ENCODE peak calls at places on chromosomes 13 and 19, in ten cellular contexts. F, G, N, A, J, W, V, L, P and Q are unnamed samples.

GRCh38 chr13:43054803-43055802 is 31.7 kb downstream of the DNAJC15 start:
- DNase-seq in V (peak), J (peak), P (no peak), A (no peak), W (no peak), N (peak), F (peak), L (peak), G (no peak), Q (peak)

GRCh38 chr13:54449922-54450321 is 1421.3 kb downstream of the OLFM4 start:
- DNase-seq in P (no peak), J (no peak), A (no peak), L (no peak), N (no peak), F (no peak), V (no peak), W (no peak), G (no peak), Q (peak)

GRCh38 chr19:32558607-32559228 is 22.3 kb upstream of the PDCD5 start:
- DNase-seq in N (no peak), W (no peak), A (no peak), P (peak), V (no peak), F (no peak), J (no peak), G (no peak), L (no peak), Q (no peak)

GRCh38 chr19:35124098-35125060 is 8.8 kb downstream of the FXYD3 start:
- DNase-seq in J (peak), W (peak), G (peak), V (peak), P (no peak), N (no peak), F (peak), L (peak), A (peak), Q (peak)

GRCh38 chr13:87444135-87444534 is 227.0 kb upstream of the SLITRK5 start:
- DNase-seq in V (no peak), G (no peak), F (no peak), N (no peak), J (no peak), P (no peak), A (no peak), W (no peak), L (no peak), Q (no peak)

GRCh38 chr19:35789978-35790944 is 14.9 kb downstream of the ARHGAP33 start:
- DNase-seq in W (no peak), L (no peak), G (no peak), F (no peak), N (no peak), J (no peak), P (no peak), A (no peak), V (no peak), Q (no peak)

GRCh38 chr19:367561-367960 is 23.0 kb upstream of the MIER2 start:
- DNase-seq in N (no peak), V (no peak), W (no peak), G (no peak), A (no peak), F (no peak), P (no peak), J (no peak), L (no peak), Q (no peak)

GRCh38 chr13:46334008-46334407 is 53.0 kb downstream of the RUBCNL start:
- DNase-seq in J (no peak), W (no peak), L (no peak), F (no peak), V (no peak), P (no peak), A (no peak), N (no peak), G (no peak), Q (no peak)

GRCh38 chr19:15260939-15261338 is 28.7 kb upstream of the EPHX3 start:
- DNase-seq in N (no peak), V (no peak), J (no peak), G (no peak), L (no peak), P (no peak), W (no peak), F (peak), A (no peak), Q (no peak)

GRCh38 chr13:27783111-27783510 is 9.2 kb upstream of the GSX1 start:
- DNase-seq in V (peak), J (peak), N (peak), G (no peak), F (peak), P (no peak), L (no peak), W (no peak), A (no peak), Q (peak)

GRCh38 chr13:80338781-80339577 is 1.9 kb downstream of the SPRY2 start:
- DNase-seq in N (peak), F (peak), G (peak), P (peak), J (peak), V (peak), W (peak), A (peak), L (peak), Q (peak)

GRCh38 chr13:103471896-103472295 is 405.7 kb upstream of the SLC10A2 start:
- DNase-seq in A (no peak), J (no peak), F (no peak), P (no peak), G (no peak), W (no peak), V (no peak), N (no peak), L (no peak), Q (no peak)

GRCh38 chr13:99072356-99072755 is 94.5 kb upstream of the DOCK9 start:
- DNase-seq in A (no peak), J (no peak), G (no peak), W (no peak), F (no peak), N (no peak), L (no peak), P (no peak), V (no peak), Q (no peak)

GRCh38 chr13:107018285-107018684 is 450.3 kb upstream of the ARGLU1 start:
- DNase-seq in P (no peak), W (no peak), G (no peak), V (no peak), F (no peak), L (no peak), J (no peak), N (no peak), A (no peak), Q (no peak)

GRCh38 chr13:85277753-85278152 is 521.5 kb downstream of the SLITRK6 start:
- DNase-seq in V (peak), N (no peak), L (no peak), W (no peak), G (no peak), F (peak), P (no peak), J (peak), A (no peak), Q (peak)

GRCh38 chr19:2479556-2480194 is 3.7 kb downstream of the GADD45B start:
- DNase-seq in W (no peak), P (no peak), N (no peak), J (no peak), L (no peak), G (no peak), F (peak), V (no peak), A (no peak), Q (no peak)

GRCh38 chr19:29215322-29215845 is 2.4 kb upstream of the UQCRFS1 start:
- DNase-seq in W (no peak), J (no peak), V (no peak), G (no peak), P (no peak), L (no peak), N (no peak), F (no peak), A (no peak), Q (no peak)

GRCh38 chr13:29457299-29457698 is 138.2 kb downstream of the SLC7A1 start:
- DNase-seq in L (no peak), A (no peak), G (no peak), W (no peak), P (no peak), J (peak), F (peak), V (peak), N (no peak), Q (peak)

GRCh38 chr13:113364933-113365371 is 1.0 kb upstream of the GRTP1 start:
- DNase-seq in G (no peak), A (no peak), J (no peak), N (no peak), F (no peak), P (no peak), W (peak), V (no peak), L (peak), Q (no peak)

GRCh38 chr13:109985871-109986270 is 199.5 kb upstream of the IRS2 start:
- DNase-seq in V (peak), N (no peak), A (no peak), L (no peak), W (no peak), F (no peak), G (no peak), J (no peak), P (no peak), Q (no peak)

GRCh38 chr13:66087149-66087780 is 1142.9 kb downstream of the PCDH9 start:
- DNase-seq in N (no peak), F (peak), W (no peak), G (no peak), V (peak), J (no peak), A (no peak), L (no peak), P (no peak), Q (no peak)

GRCh38 chr13:33763021-33763420 is 54.9 kb upstream of the RFC3 start:
- DNase-seq in G (no peak), J (no peak), V (no peak), W (no peak), A (no peak), L (no peak), N (no peak), P (no peak), F (peak), Q (no peak)

GRCh38 chr13:103351035-103351828 is 285.0 kb upstream of the SLC10A2 start:
- DNase-seq in F (peak), G (no peak), P (peak), L (no peak), W (no peak), V (no peak), J (no peak), N (peak), A (no peak), Q (peak)

GRCh38 chr13:44013666-44014291 is 134.1 kb downstream of the LACC1 start:
- DNase-seq in L (no peak), A (no peak), W (no peak), F (peak), G (no peak), P (no peak), J (peak), N (no peak), V (peak), Q (peak)

GRCh38 chr13:76992548-76993001 is 694 bp downstream of the CLN5 start:
- DNase-seq in V (peak), F (peak), L (peak), P (no peak), A (peak), W (no peak), J (peak), N (peak), G (no peak), Q (peak)

GRCh38 chr19:290539-291521 is at the start of gene PLPP2:
- DNase-seq in A (peak), G (peak), F (peak), N (no peak), L (no peak), J (no peak), P (peak), W (peak), V (no peak), Q (peak)

GRCh38 chr19:34402074-34402600 is 2.1 kb upstream of the PDCD2L start:
- DNase-seq in N (no peak), P (no peak), V (no peak), G (peak), F (no peak), A (no peak), W (no peak), J (no peak), L (no peak), Q (no peak)

GRCh38 chr13:99656092-99656745 is 154.9 kb downstream of the TM9SF2 start:
- DNase-seq in F (peak), L (peak), W (peak), P (peak), A (peak), J (peak), N (peak), V (peak), G (peak), Q (peak)

DNA sequence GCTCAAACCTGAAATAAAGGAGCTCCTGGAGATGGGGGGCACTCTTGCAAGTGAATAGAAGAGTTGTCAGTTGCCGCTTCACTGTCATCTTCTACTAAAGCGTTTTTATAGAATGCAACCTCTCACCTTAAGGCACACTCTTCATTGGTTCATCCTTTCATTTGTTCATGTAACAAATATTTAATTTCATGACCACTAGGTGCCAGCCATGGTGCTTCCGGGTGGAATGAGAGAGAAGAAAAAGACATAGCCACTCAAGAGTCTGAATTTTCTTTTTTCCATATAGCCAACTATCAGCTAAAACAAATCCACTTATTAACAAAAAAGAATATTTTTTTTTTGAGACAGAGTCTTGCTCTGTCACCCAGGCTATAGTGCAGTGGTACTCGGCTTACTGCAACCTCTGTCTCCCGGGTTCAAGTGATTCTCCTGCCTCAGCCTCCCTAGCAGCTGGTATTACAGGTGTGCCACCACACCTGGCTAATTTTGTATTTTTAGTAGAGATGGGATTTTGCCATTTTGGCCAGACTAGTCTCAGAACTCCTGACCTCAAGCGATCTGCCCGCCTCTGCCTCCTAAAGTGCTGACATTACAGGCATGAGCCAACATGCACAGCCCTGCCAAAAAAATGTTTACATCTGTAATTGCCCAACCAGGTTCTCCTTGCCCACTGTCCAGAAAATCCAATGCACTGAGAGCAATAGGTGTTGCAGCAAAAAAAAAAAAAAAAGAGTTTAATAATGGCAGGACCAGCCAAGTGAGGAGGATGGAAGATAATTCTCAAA is 22.1 kb upstream of the SACS start:
- DNase-seq in A (no peak), P (no peak), N (no peak), G (no peak), J (no peak), W (no peak), L (no peak), F (no peak), V (no peak), Q (peak)
- TF ChIP-seq CTCF in A (no peak), P (no peak), N (no peak), G (no peak), J (no peak), W (no peak), L (no peak), F (no peak), V (no peak), Q (no peak)

DNA sequence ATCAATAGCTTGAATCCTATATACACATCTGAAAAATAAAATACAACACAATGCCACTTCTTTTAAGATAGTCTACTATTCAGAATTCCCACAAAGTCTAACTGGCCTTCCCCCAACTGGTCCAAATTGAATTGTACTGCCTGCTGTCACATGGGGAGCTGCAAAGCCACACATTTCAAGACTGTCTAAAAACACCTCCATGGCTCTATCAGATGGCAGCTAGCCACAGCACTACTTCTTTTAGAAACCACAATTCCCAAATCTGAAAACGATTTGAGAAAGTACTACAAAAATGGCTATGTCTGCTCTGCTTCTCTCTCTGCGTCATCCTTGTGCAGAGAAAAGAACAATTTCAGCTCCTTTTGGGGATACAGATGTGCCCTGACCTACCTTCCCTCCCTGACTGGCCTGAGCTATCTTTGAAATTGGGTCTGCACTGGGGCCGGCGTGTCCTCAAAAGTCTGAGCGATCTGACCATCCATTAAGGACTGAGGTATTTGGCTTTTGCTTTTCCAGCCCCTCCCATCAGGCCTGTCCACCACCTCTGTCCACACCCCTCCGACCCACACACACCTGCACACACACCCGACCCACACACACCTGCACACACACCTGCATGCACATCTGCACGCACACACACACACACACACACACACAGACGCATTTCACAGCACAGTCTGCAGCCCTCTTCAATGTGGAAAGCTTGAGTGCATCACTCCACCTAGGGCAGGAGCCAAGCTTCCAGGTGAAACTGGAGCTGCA is 68.6 kb upstream of the IPO5 start:
- DNase-seq in W (no peak), L (no peak), A (no peak), F (no peak), P (no peak), J (no peak), G (no peak), N (no peak), V (no peak), Q (no peak)
- H3K4me3 ChIP-seq in W (no peak), L (no peak), A (no peak), F (no peak), P (no peak), J (no peak), G (no peak), N (no peak), V (no peak), Q (no peak)

GRCh38 chr13:111345682-111346081 is 25.2 kb downstream of the TEX29 start:
- DNase-seq in P (no peak), N (no peak), L (no peak), W (no peak), F (no peak), J (no peak), V (no peak), G (no peak), A (no peak), Q (no peak)

GRCh38 chr13:111342716-111343115 is 22.3 kb downstream of the TEX29 start:
- DNase-seq in L (no peak), F (no peak), A (no peak), J (no peak), G (no peak), V (no peak), P (no peak), N (no peak), W (no peak), Q (no peak)

GRCh38 chr13:111346281-111346680 is 25.8 kb downstream of the TEX29 start:
- DNase-seq in W (no peak), F (no peak), P (no peak), G (no peak), A (no peak), L (no peak), N (no peak), J (no peak), V (no peak), Q (no peak)

GRCh38 chr13:111343186-111343805 is 22.9 kb downstream of the TEX29 start:
- DNase-seq in V (no peak), J (no peak), A (no peak), N (no peak), G (no peak), L (no peak), P (no peak), W (no peak), F (no peak), Q (no peak)

DNA sequence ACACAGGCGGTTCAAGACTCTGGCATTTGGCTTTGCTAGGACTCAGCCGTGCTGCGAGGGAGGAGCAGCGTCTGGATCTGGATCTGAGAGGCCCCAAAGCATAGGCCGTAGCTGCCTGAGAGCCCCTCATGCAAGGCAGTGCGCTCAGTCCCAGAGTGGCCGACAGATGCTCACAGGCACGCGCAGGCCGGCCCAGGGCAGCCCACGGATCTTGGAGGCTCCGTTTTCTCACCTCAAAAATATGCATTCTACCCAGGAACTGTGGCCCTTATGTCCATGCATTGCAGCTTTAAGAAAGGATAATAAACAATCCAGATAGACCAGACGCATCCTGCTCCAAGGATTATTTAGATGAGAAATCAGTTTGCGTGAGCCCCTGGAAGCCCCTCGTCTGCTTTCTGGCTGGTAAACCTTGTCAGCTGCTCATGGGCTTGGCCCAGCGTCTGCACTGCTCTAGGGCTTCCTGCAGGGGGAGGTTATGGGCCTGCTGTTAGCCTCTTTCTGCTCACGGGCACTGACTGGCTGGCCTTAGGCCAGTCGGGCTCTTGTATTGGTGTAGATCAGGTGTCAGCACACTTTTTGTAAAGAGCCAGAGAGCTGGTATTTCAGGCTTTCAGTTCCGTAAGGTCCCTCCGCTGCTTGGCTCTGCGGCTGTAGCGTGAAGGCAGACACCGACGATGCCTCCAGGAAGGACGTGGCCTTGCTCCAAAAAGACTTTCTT is 24.2 kb downstream of the TEX29 start:
- DNase-seq in J (no peak), F (peak), G (peak), N (peak), L (no peak), A (no peak), V (peak), P (peak), W (no peak), Q (peak)
- TF ChIP-seq CTCF in J (no peak), F (peak), G (no peak), N (peak), L (no peak), A (no peak), V (peak), P (peak), W (no peak), Q (peak)

GRCh38 chr19:38735257-38735686 is 9.0 kb downstream of the CAPN12 start:
- DNase-seq in A (peak), F (no peak), L (peak), V (no peak), J (no peak), N (peak), G (peak), P (peak), W (peak), Q (peak)

GRCh38 chr19:38736036-38736412 is 8.2 kb downstream of the CAPN12 start:
- DNase-seq in V (no peak), N (peak), W (peak), G (peak), J (no peak), F (no peak), P (peak), L (peak), A (peak), Q (peak)

GRCh38 chr19:38736413-38737280 is 7.6 kb downstream of the CAPN12 start:
- DNase-seq in V (no peak), N (peak), J (no peak), W (no peak), L (peak), A (peak), F (no peak), G (peak), P (peak), Q (peak)

GRCh38 chr19:38737921-38738731 is 6.1 kb downstream of the CAPN12 start:
- DNase-seq in J (no peak), A (no peak), W (no peak), V (no peak), L (no peak), F (no peak), G (no peak), P (no peak), N (no peak), Q (no peak)

DNA sequence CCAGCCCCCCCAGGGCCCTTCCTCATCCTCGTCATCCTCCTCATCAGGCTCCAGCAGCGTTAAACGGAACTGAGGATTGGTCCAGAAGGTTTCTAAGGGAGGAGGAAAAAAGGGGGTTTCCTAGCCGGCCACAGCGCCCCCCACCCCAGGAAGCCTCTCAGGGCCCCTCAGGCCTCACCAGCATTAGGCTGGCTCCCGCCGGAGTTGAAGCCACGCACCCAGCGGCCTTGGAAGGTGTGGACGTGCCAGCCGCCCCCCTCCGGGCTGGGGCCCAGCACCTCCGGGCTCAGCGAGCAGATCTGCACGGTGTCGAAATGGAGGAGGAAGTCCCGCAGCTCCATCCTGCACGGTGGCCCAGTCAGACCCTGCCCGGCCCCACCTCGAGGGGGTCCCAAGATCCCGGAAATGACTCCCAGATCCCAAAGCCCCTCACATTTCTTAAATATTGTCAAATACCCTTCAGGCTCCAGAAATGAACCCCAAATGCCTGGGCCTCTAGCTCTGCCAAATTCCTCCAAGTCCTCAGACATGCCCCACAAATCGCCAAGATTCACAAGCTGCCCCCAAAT is 6.9 kb downstream of the CAPN12 start:
- DNase-seq in P (no peak), A (no peak), F (no peak), G (no peak), V (no peak), J (no peak), W (no peak), N (no peak), L (no peak), Q (no peak)
- H3K4me3 ChIP-seq in P (no peak), A (no peak), F (no peak), G (peak), V (no peak), J (no peak), W (no peak), N (no peak), L (no peak), Q (no peak)